ENCODE peak calls at places on chromosomes 1 and 21, in five cellular contexts. One of them, this sample, is unnamed.

GRCh38 chr1:110177775-110178174 is 27.5 kb downstream of the SLC6A17 start:
- DNase-seq in K562: no peak
- DNase-seq in GM12878: no peak
- DNase-seq in H1: no peak
- DNase-seq in HepG2: no peak
- DNase-seq in this sample: no peak

GRCh38 chr21:46160563-46161179 is 5.3 kb upstream of the FTCD start:
- DNase-seq in K562: no peak
- DNase-seq in GM12878: no peak
- DNase-seq in H1: no peak
- DNase-seq in HepG2: no peak
- DNase-seq in this sample: no peak

GRCh38 chr1:44131411-44131810 is 10.0 kb downstream of the KLF18 start:
- DNase-seq in K562: no peak
- DNase-seq in GM12878: no peak
- DNase-seq in H1: no peak
- DNase-seq in HepG2: no peak
- DNase-seq in this sample: no peak

GRCh38 chr21:46078322-46078981 is 19.5 kb upstream of the COL6A2 start:
- DNase-seq in K562: no peak
- DNase-seq in GM12878: no peak
- DNase-seq in H1: no peak
- DNase-seq in HepG2: no peak
- DNase-seq in this sample: no peak

GRCh38 chr1:108708726-108709660 is 3.7 kb upstream of the FNDC7 start:
- DNase-seq in K562: peak
- DNase-seq in GM12878: no peak
- DNase-seq in H1: peak
- DNase-seq in HepG2: no peak
- DNase-seq in this sample: no peak

GRCh38 chr1:59007820-59008598 is 224.2 kb upstream of the JUN start:
- DNase-seq in K562: no peak
- DNase-seq in GM12878: no peak
- DNase-seq in H1: no peak
- DNase-seq in HepG2: no peak
- DNase-seq in this sample: no peak

GRCh38 chr1:115437146-115437639 is 99.1 kb upstream of the NGF start:
- DNase-seq in K562: no peak
- DNase-seq in GM12878: no peak
- DNase-seq in H1: no peak
- DNase-seq in HepG2: no peak
- DNase-seq in this sample: no peak

GRCh38 chr1:68308034-68308433 is 75.7 kb upstream of the WLS start:
- DNase-seq in K562: no peak
- DNase-seq in GM12878: no peak
- DNase-seq in H1: no peak
- DNase-seq in HepG2: no peak
- DNase-seq in this sample: no peak

GRCh38 chr1:53592521-53592982 is 133.4 kb downstream of the DMRTB1 start:
- DNase-seq in K562: no peak
- DNase-seq in GM12878: no peak
- DNase-seq in H1: no peak
- DNase-seq in HepG2: no peak
- DNase-seq in this sample: no peak

GRCh38 chr1:3673381-3674099 is 21.2 kb downstream of the TP73 start:
- DNase-seq in K562: no peak
- DNase-seq in GM12878: peak
- DNase-seq in H1: no peak
- DNase-seq in HepG2: no peak
- DNase-seq in this sample: no peak

GRCh38 chr21:36676039-36676950 is 22.6 kb upstream of the SIM2 start:
- DNase-seq in K562: no peak
- DNase-seq in GM12878: no peak
- DNase-seq in H1: no peak
- DNase-seq in HepG2: no peak
- DNase-seq in this sample: no peak

GRCh38 chr1:85494957-85495266 is 30.0 kb upstream of the DDAH1 start:
- DNase-seq in K562: no peak
- DNase-seq in GM12878: no peak
- DNase-seq in H1: no peak
- DNase-seq in HepG2: peak
- DNase-seq in this sample: peak
- TF ChIP-seq SIN3A in K562: no peak
- TF ChIP-seq SIN3A in GM12878: no peak
- TF ChIP-seq SIN3A in H1: no peak
- TF ChIP-seq SIN3A in HepG2: no peak
- TF ChIP-seq SIN3A in this sample: no peak

GRCh38 chr1:101236546-101237228 is at the start of gene S1PR1:
- DNase-seq in K562: no peak
- DNase-seq in GM12878: peak
- DNase-seq in H1: peak
- DNase-seq in HepG2: no peak
- DNase-seq in this sample: no peak
- TF ChIP-seq POLR2A in K562: no peak
- TF ChIP-seq POLR2A in GM12878: peak
- TF ChIP-seq POLR2A in H1: peak
- TF ChIP-seq POLR2A in HepG2: no peak
- TF ChIP-seq POLR2A in this sample: no peak

DNA sequence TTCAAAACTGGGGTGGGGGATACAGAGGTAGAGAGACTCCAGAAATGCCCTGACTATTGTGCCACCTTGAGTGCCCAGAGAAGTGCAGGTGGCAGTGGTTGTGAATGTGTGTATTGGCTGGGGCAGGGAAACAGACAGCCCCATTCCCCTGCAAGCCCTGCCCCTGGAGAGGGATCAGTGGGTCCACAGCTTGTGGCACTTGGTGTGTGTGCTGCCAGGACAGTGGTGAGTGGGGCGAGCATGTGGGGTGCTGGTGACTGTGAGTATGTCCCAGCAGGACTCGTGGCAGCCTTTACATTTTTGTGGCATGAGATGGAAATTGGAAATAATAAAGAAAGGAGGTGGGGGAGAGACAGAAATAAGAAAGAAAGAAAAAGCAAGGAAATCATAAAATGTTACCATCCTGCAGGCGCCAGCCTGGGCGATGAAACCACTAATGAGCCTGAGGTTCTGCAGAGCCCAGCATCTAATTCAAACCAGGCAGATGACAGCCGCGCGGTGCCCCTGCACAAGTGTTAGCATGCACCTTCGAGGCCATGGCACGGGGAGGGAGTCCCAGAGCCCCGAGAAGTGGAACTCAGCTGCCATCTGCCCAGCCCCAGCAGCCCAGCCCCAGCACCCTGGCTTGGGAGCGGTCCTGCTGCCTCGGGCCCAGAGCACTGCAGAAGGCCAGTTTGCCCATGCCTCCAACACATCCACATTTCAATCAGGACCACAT is 49.2 kb upstream of the ZBTB40 start:
- DNase-seq in K562: no peak
- DNase-seq in GM12878: no peak
- DNase-seq in H1: no peak
- DNase-seq in HepG2: no peak
- DNase-seq in this sample: no peak
- TF ChIP-seq SIN3A in K562: no peak
- TF ChIP-seq SIN3A in GM12878: no peak
- TF ChIP-seq SIN3A in H1: no peak
- TF ChIP-seq SIN3A in HepG2: no peak
- TF ChIP-seq SIN3A in this sample: no peak

DNA sequence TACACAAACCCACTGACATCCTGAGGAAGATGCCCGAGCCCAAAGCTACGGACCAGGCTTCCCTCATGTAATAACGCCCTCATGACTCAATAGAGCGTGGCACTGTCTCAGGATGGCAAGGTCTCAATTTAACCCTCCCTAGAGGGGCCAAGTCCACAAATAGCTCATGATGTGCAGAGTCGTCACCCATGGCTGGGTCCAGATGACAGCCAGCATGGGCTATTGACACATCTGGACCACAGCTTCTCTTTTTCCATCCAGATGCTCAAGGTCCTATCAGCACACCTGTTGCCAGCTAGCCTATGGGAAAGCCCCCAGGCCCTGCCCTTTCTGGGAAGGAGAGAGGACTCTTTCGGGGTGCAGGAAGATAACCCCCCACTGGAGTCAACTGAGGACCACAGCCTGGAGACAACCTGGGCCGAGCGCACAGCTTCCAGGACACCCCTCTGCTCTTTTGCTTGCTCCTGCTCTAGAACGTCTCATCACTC is 2.8 kb downstream of the LAPTM5 start:
- DNase-seq in K562: no peak
- DNase-seq in GM12878: peak
- DNase-seq in H1: no peak
- DNase-seq in HepG2: no peak
- DNase-seq in this sample: no peak
- TF ChIP-seq POLR2A in K562: no peak
- TF ChIP-seq POLR2A in GM12878: peak
- TF ChIP-seq POLR2A in H1: no peak
- TF ChIP-seq POLR2A in HepG2: no peak
- TF ChIP-seq POLR2A in this sample: no peak

This sample was measured in HCT116.